ENCODE peak calls at places on chromosome 15, in four cellular contexts. Z, W, Y and V are unnamed samples.

GRCh38 chr15:67178569-67179210 is 75.8 kb downstream of the AAGAB start:
- DNase-seq in Y (no peak), W (peak; percentile 79), Z (peak; percentile 99), V (no peak)

GRCh38 chr15:32936283-32936918 is 218.6 kb downstream of the GREM1 start:
- DNase-seq in Y (no peak), W (peak; percentile 9), Z (peak; percentile 37), V (no peak)

GRCh38 chr15:81338422-81339007 is 14.6 kb upstream of the STARD5 start:
- DNase-seq in Z (peak; percentile 92), W (no peak), Y (no peak), V (no peak)

GRCh38 chr15:95757171-95757570 is 573.3 kb upstream of the NR2F2 start:
- DNase-seq in Z (no peak), W (no peak), Y (no peak), V (no peak)

GRCh38 chr15:96564546-96564945 is 234.0 kb downstream of the NR2F2 start:
- DNase-seq in Z (no peak), Y (no peak), W (no peak), V (no peak)

GRCh38 chr15:41957021-41957897 is 15.1 kb downstream of the EHD4 start:
- DNase-seq in W (no peak), Y (peak; percentile 64), Z (peak; percentile 38), V (no peak)

GRCh38 chr15:33098082-33099058 is 96.1 kb downstream of the FMN1 start:
- DNase-seq in Y (no peak), W (no peak), Z (peak; percentile 91), V (no peak)

GRCh38 chr15:41499109-41499851 is 5.6 kb downstream of the ITPKA start:
- DNase-seq in Z (no peak), W (no peak), Y (no peak), V (no peak)

GRCh38 chr15:70353606-70354259 is 256.0 kb upstream of the TLE3 start:
- DNase-seq in Z (no peak), Y (no peak), W (no peak), V (no peak)

GRCh38 chr15:26073430-26074333 is 210.6 kb upstream of the ATP10A start:
- DNase-seq in Z (no peak), Y (no peak), W (no peak), V (no peak)

GRCh38 chr15:56307180-56307579 is 58.0 kb upstream of the TEX9 start:
- DNase-seq in W (no peak), Y (no peak), Z (no peak), V (no peak)

GRCh38 chr15:50280271-50280670 is 14.7 kb upstream of the HDC start:
- DNase-seq in Y (no peak), W (no peak), Z (no peak), V (no peak)

GRCh38 chr15:70362911-70363310 is 265.2 kb upstream of the TLE3 start:
- DNase-seq in W (peak; percentile 14), Y (no peak), Z (peak; percentile 18), V (peak; percentile 13)

GRCh38 chr15:55230051-55230670 is 33.4 kb upstream of the RSL24D1 start:
- DNase-seq in W (no peak), Y (no peak), Z (peak; percentile 32), V (no peak)

GRCh38 chr15:79045041-79045440 is 45.5 kb downstream of the RASGRF1 start:
- DNase-seq in Y (no peak), Z (no peak), W (no peak), V (no peak)

GRCh38 chr15:97900006-97900405 is 60.5 kb upstream of the ARRDC4 start:
- DNase-seq in Z (no peak), W (no peak), Y (no peak), V (no peak)

GRCh38 chr15:74826372-74826819 is at the start of gene CPLX3:
- DNase-seq in Z (no peak), Y (no peak), W (peak; percentile 36), V (no peak)

GRCh38 chr15:76206325-76206976 is 104.8 kb downstream of the ETFA start:
- DNase-seq in W (no peak), Y (no peak), Z (peak; percentile 31), V (no peak)

GRCh38 chr15:77118787-77119410 is 48.0 kb upstream of the TSPAN3 start:
- DNase-seq in Z (peak; percentile 80), W (peak; percentile 55), Y (peak; percentile 32), V (no peak)

GRCh38 chr15:100895721-100896120 is 16.1 kb downstream of the ALDH1A3 start:
- DNase-seq in Y (no peak), Z (no peak), W (no peak), V (no peak)

GRCh38 chr15:29123171-29123570 is 146.5 kb downstream of the NSMCE3 start:
- DNase-seq in Z (no peak), W (no peak), Y (no peak), V (no peak)

GRCh38 chr15:49507261-49507660 is 84.2 kb downstream of the FGF7 start:
- DNase-seq in Y (no peak), W (no peak), Z (peak; percentile 59), V (no peak)

GRCh38 chr15:73683624-73684536 is at the start of gene CD276:
- DNase-seq in Z (peak; percentile 64), W (peak; percentile 59), Y (no peak), V (peak; percentile 80)

GRCh38 chr15:100350434-100351226 is 8.9 kb upstream of the ADAMTS17 start:
- DNase-seq in Z (peak; percentile 55), Y (no peak), W (no peak), V (no peak)

GRCh38 chr15:47820780-47821319 is 103.5 kb downstream of the SEMA6D start:
- DNase-seq in W (no peak), Y (no peak), Z (peak; percentile 85), V (no peak)

GRCh38 chr15:101089579-101090459 is 162.0 kb downstream of the CHSY1 start:
- DNase-seq in Y (no peak), Z (no peak), W (no peak), V (no peak)

GRCh38 chr15:59550961-59551360 is 60.6 kb upstream of the GCNT3 start:
- DNase-seq in W (no peak), Y (no peak), Z (no peak), V (no peak)

GRCh38 chr15:52179278-52180195 is 11.7 kb downstream of the GNB5 start:
- DNase-seq in W (peak; percentile 70), Y (peak; percentile 37), Z (peak; percentile 70), V (peak; percentile 56)

DNA sequence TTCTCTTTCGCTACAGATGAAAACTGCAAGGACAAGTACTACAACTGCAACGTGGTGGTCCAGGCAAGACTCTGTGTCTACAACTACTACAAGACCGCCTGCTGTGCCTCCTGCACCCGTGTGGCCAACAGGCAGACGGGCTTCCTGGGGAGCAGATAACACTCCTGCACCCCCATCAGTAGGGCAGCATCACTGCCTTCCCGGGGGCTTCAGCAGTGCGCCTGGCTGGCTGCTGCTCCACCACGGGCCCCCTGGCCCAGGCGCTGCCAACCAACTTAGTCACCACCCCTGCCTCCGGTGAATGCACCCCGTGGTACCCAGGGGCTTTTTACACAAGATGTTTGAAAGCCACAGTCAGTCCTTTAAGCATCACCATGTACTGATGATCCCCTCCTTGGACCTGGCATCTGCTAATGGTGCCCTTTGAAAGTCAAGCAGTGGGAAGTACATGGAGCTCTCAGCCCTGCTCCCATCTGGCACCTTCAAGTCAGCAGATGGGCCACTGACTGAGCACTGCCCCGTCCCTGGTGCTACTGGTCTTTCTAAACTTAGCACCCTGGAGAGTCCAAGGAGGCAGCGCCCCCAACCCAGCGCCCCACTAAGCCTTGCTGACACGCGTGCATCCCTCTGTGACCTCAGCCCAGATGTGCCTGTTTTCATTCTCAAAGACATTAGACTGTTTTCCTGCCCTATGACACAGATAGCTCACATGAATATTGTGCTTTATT is 33.0 kb upstream of the NR2E3 start:
- DNase-seq in W (no peak), Z (no peak), Y (no peak), V (no peak)
- TF ChIP-seq CHD1 in W (no peak), Z (no peak), Y (no peak), V (no peak)

GRCh38 chr15:37134244-37134643 is 33.9 kb upstream of the MEIS2 start:
- DNase-seq in W (no peak), Y (no peak), Z (no peak), V (no peak)

GRCh38 chr15:37134699-37135131 is 34.4 kb upstream of the MEIS2 start:
- DNase-seq in Y (no peak), W (peak; percentile 50), Z (peak; percentile 58), V (no peak)

GRCh38 chr15:37136666-37137065 is 36.3 kb upstream of the MEIS2 start:
- DNase-seq in Z (peak; percentile 49), W (no peak), Y (no peak), V (no peak)

GRCh38 chr15:37133619-37134018 is 33.3 kb upstream of the MEIS2 start:
- DNase-seq in Z (peak; percentile 61), Y (no peak), W (no peak), V (no peak)

DNA sequence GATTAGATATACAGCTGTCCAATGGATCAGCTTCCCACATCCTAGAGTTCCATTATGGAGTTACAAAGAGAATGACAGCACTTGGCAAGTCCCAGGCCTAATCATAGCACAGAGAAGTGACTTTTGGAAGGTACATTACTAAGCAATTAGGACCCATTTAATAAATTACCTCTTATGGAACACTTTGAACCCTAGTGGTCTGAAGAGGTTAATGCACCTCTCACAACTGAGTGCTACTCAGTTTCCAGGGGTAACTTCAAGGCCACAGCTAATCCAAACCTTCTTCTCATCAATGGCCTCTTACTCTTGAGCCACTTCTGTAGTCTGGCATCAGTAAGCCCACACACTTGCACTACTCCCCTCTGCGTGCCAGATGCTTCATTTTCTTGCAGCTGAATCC is 34.9 kb upstream of the MEIS2 start:
- DNase-seq in W (peak; percentile 30), Y (no peak), Z (no peak), V (no peak)
- TF ChIP-seq CHD1 in W (no peak), Y (no peak), Z (no peak), V (no peak)

GRCh38 chr15:66126057-66126855 is 127.3 kb downstream of the MEGF11 start:
- DNase-seq in Z (no peak), Y (no peak), W (no peak), V (no peak)
- TF ChIP-seq CHD1 in Z (no peak), Y (no peak), W (no peak), V (no peak)

GRCh38 chr15:34318277-34319079 is 19.1 kb downstream of the SLC12A6 start:
- DNase-seq in Z (peak; percentile 68), W (peak; percentile 69), Y (no peak), V (peak; percentile 51)
- TF ChIP-seq CHD1 in Z (no peak), W (no peak), Y (no peak), V (no peak)

DNA sequence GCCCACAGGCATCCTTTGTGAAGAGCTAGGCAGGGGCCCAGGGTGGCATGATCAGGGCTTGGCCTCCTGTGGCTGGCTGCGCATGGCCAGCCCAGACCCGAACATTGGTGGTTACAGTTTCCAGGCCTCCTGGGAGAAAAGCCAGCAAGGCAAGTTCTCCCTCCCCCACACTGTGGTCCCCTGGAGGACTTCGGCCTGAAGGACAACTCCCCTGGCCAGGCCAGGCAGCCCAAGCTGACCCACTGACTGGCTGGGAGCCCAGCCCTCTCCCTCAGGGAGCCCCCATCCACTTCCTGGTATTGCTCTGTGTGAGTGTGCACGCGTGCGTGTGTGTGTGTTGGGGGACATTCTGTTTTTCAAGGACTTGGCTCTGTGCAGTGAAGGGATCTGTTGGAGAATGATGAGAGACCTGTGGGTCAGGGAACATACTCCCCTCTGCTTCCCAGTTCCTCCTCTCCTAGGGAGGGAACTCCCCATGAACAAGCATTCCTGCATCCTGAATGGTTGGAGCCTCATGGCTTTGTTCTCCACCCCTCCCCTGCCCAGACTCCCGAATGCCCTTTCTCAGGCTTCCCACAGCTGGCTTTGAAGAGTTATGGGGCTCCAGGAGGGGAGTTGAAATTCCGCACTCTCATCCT is 29.5 kb downstream of the CORO2B start:
- DNase-seq in Z (peak; percentile 19), W (no peak), Y (no peak), V (no peak)
- TF ChIP-seq CHD1 in Z (no peak), W (no peak), Y (no peak), V (no peak)